ENCODE peak calls at places on chromosomes 5 and 9, in seven cellular contexts. O is GM19239; U is naive thymus-derived CD8-positive, alpha-beta T cell; M is choroid plexus epithelial cell; R is stimulated activated CD8-positive, alpha-beta memory T cell treated with anti-CD3 and anti-CD28 coated beads, Interleukin-15, amount 100 ng/mL, for 1 hour; W is activated T-cell treated with anti-CD3 and anti-CD28 coated beads for 1 hour; P is GM23248. S is an unnamed sample.

GRCh38 chr5:622359-622758 is 10.2 kb downstream of the CEP72 start:
- DNase-seq in R (no peak), W (no peak), M (no peak), U (no peak), O (no peak), P (no peak), S (no peak)

GRCh38 chr5:28190011-28190410 is 1151.6 kb upstream of the CDH9 start:
- DNase-seq in R (no peak), O (no peak), P (no peak), M (peak), U (no peak), W (no peak), S (no peak)

GRCh38 chr9:124137944-124138335 is 119.8 kb upstream of the NEK6 start:
- DNase-seq in O (no peak), U (no peak), R (no peak), W (no peak), P (no peak), M (no peak), S (no peak)

GRCh38 chr5:2135354-2135753 is 252.6 kb upstream of the IRX4 start:
- DNase-seq in M (no peak), U (no peak), P (no peak), O (no peak), W (no peak), R (no peak), S (no peak)

GRCh38 chr5:52787600-52788504 is at the start of the genes ITGA1 and PELO:
- DNase-seq in R (no peak), U (peak), M (peak), W (no peak), P (peak), O (no peak), S (peak)

GRCh38 chr5:175822225-175822624 is 49.2 kb upstream of the CPLX2 start:
- DNase-seq in P (no peak), R (no peak), O (no peak), W (no peak), M (no peak), U (no peak), S (no peak)

GRCh38 chr5:147949711-147950573 is 43.6 kb upstream of the C5orf46 start:
- DNase-seq in M (peak), U (no peak), P (peak), O (peak), W (no peak), R (no peak), S (peak)

GRCh38 chr9:81824802-81825770 is 103.1 kb upstream of the SPATA31D4 start:
- DNase-seq in M (peak), R (no peak), W (no peak), O (no peak), U (no peak), P (peak), S (no peak)

GRCh38 chr5:122076669-122077450 is 1.2 kb downstream of the LOX start:
- DNase-seq in P (peak), O (peak), M (peak), W (no peak), R (no peak), U (no peak), S (peak)

GRCh38 chr5:67291671-67292070 is 95.1 kb upstream of the CD180 start:
- DNase-seq in O (no peak), R (no peak), W (no peak), P (no peak), M (no peak), U (no peak), S (no peak)

GRCh38 chr5:144915452-144915851 is 744.8 kb downstream of the KCTD16 start:
- DNase-seq in U (no peak), M (no peak), P (no peak), O (no peak), W (no peak), R (no peak), S (no peak)

GRCh38 chr9:137875354-137875753 is 2.2 kb upstream of the CACNA1B start:
- DNase-seq in R (no peak), M (no peak), P (no peak), U (no peak), O (no peak), W (no peak), S (no peak)

GRCh38 chr5:133222521-133222920 is 170.7 kb downstream of the HSPA4 start:
- DNase-seq in U (no peak), O (no peak), P (no peak), R (no peak), M (no peak), W (no peak), S (no peak)